ENCODE peak calls at places on chromosomes 12 and 14, in ten cellular contexts. V is iPS-NIHi11, U is H54, L is Ammon's horn, O is SK-MEL-5, S is pancreas, A is left ventricle myocardium inferior, E is GM12865, N is HuH-7.5, K is AG10803. I is an unnamed sample.

GRCh38 chr14:105894125-105894977 is 368.0 kb downstream of the TMEM121 start:
- DNase-seq in V (no peak), U (no peak), L (no peak), O (no peak), S (peak), A (peak), E (no peak), N (no peak), K (no peak), I (no peak)

GRCh38 chr14:67680941-67681340 is 6.5 kb upstream of the VTI1B start:
- DNase-seq in V (no peak), U (no peak), L (no peak), O (no peak), S (no peak), A (no peak), E (no peak), N (no peak), K (no peak), I (no peak)

GRCh38 chr12:3536096-3536875 is 45.3 kb downstream of the PRMT8 start:
- DNase-seq in V (no peak), U (no peak), L (no peak), O (no peak), S (no peak), A (no peak), E (no peak), N (no peak), K (no peak), I (no peak)

GRCh38 chr14:33467967-33468366 is 482.9 kb downstream of the EGLN3 start:
- DNase-seq in V (no peak), U (no peak), L (no peak), O (no peak), S (no peak), A (no peak), E (no peak), N (no peak), K (no peak), I (no peak)

GRCh38 chr12:59194794-59195193 is 274.5 kb upstream of the LRIG3 start:
- DNase-seq in V (no peak), U (no peak), L (no peak), O (peak), S (no peak), A (no peak), E (no peak), N (no peak), K (no peak), I (peak)

GRCh38 chr12:69329669-69330428 is 18.3 kb upstream of the LYZ start:
- DNase-seq in V (no peak), U (no peak), L (no peak), O (no peak), S (no peak), A (no peak), E (peak), N (no peak), K (no peak), I (no peak)

GRCh38 chr14:77844802-77845201 is 44.9 kb downstream of the ADCK1 start:
- DNase-seq in V (no peak), U (no peak), L (no peak), O (no peak), S (no peak), A (no peak), E (no peak), N (no peak), K (peak), I (no peak)

GRCh38 chr12:77667101-77667500 is 163.6 kb upstream of the NAV3 start:
- DNase-seq in V (no peak), U (no peak), L (no peak), O (no peak), S (no peak), A (no peak), E (no peak), N (no peak), K (no peak), I (no peak)

GRCh38 chr12:75754141-75754540 is 242.7 kb upstream of the KRR1 start:
- DNase-seq in V (no peak), U (no peak), L (no peak), O (no peak), S (no peak), A (no peak), E (no peak), N (no peak), K (no peak), I (no peak)

GRCh38 chr12:122079532-122080081 is 1.1 kb downstream of the MLXIP start:
- DNase-seq in V (no peak), U (no peak), L (no peak), O (no peak), S (no peak), A (no peak), E (no peak), N (no peak), K (no peak), I (peak)

GRCh38 chr12:116459921-116460666 is 99.1 kb upstream of the MAP1LC3B2 start:
- DNase-seq in V (no peak), U (no peak), L (no peak), O (no peak), S (no peak), A (no peak), E (no peak), N (no peak), K (peak), I (no peak)

GRCh38 chr12:130566446-130567155 is 149.5 kb downstream of the RIMBP2 start:
- DNase-seq in V (no peak), U (no peak), L (no peak), O (no peak), S (no peak), A (no peak), E (no peak), N (no peak), K (no peak), I (no peak)

GRCh38 chr12:87793134-87793533 is 236.1 kb downstream of the C12orf50 start:
- DNase-seq in V (no peak), U (no peak), L (no peak), O (no peak), S (no peak), A (no peak), E (no peak), N (no peak), K (no peak), I (no peak)

GRCh38 chr14:70282666-70283065 is 76.8 kb downstream of the COX16 start:
- DNase-seq in V (no peak), U (no peak), L (no peak), O (no peak), S (no peak), A (no peak), E (peak), N (no peak), K (no peak), I (peak)

GRCh38 chr12:19739195-19739776 is 300.0 kb downstream of the AEBP2 start:
- DNase-seq in V (peak), U (peak), L (peak), O (peak), S (no peak), A (no peak), E (peak), N (peak), K (peak), I (peak)

GRCh38 chr12:131455581-131456110 is 255.2 kb upstream of the SFSWAP start:
- DNase-seq in V (no peak), U (no peak), L (no peak), O (no peak), S (no peak), A (no peak), E (no peak), N (no peak), K (no peak), I (no peak)